ENCODE peak calls at places on chromosome 6, in six cellular contexts. U, M, P, J, Y and B are unnamed samples.
A peak's percentile ranks its signal among the peaks of the same experiment; 100 is the strongest.

GRCh38 chr6:63100066-63100465 is 111.2 kb upstream of the FKBP1C start:
- DNase-seq in U (no peak), M (no peak), P (no peak), J (no peak), Y (no peak), B (no peak)

GRCh38 chr6:85594197-85594930 is 706 bp upstream of the SNX14 start:
- DNase-seq in U (no peak), M (no peak), P (peak; percentile 19), J (no peak), Y (peak; percentile 19), B (peak; percentile 27)

GRCh38 chr6:107809966-107810365 is 14.1 kb downstream of the SCML4 start:
- DNase-seq in U (no peak), M (no peak), P (no peak), J (no peak), Y (no peak), B (no peak)

GRCh38 chr6:136792066-136792944 is at the start of gene MAP3K5:
- DNase-seq in U (peak; percentile 50), M (peak; percentile 84), P (peak; percentile 39), J (peak; percentile 77), Y (peak; percentile 64), B (peak; percentile 49)

GRCh38 chr6:121592955-121593665 is 157.7 kb downstream of the GJA1 start:
- DNase-seq in U (no peak), M (no peak), P (no peak), J (no peak), Y (no peak), B (no peak)

GRCh38 chr6:152054441-152054840 is 247.0 kb downstream of the ESR1 start:
- DNase-seq in U (no peak), M (no peak), P (no peak), J (peak; percentile 21), Y (peak; percentile 76), B (no peak)

GRCh38 chr6:45822864-45823263 is 192.8 kb downstream of the CLIC5 start:
- DNase-seq in U (no peak), M (no peak), P (no peak), J (no peak), Y (no peak), B (no peak)

GRCh38 chr6:85637579-85637978 is 5.1 kb downstream of the SYNCRIP start:
- DNase-seq in U (no peak), M (no peak), P (no peak), J (no peak), Y (no peak), B (no peak)

GRCh38 chr6:132811276-132811675 is 3.1 kb upstream of the RPS12 start:
- DNase-seq in U (no peak), M (no peak), P (peak; percentile 22), J (no peak), Y (peak; percentile 85), B (no peak)

GRCh38 chr6:109894181-109894580 is 83.9 kb upstream of the GPR6 start:
- DNase-seq in U (no peak), M (no peak), P (no peak), J (no peak), Y (no peak), B (no peak)